ENCODE peak calls at places on chromosome 13, in five cellular contexts. One of them, this sample, is unnamed. For H3K4me1 and H3K79me2, the result is how much of the 10 kb centered on the place peaks cover.

GRCh38 chr13:45280751-45281634 is 60.0 kb downstream of the TPT1 start:
- DNase-seq in keratinocyte: peak
- DNase-seq in HepG2: peak
- DNase-seq in GM23248: peak
- DNase-seq in fibroblast of lung: peak
- DNase-seq in this sample: peak

GRCh38 chr13:42312817-42313431 is 41.0 kb downstream of the AKAP11 start:
- DNase-seq in keratinocyte: no peak
- DNase-seq in fibroblast of lung: no peak
- DNase-seq in GM23248: no peak
- DNase-seq in HepG2: no peak
- DNase-seq in this sample: no peak

GRCh38 chr13:45492538-45492937 is 27.8 kb downstream of the COG3 start:
- DNase-seq in HepG2: no peak
- DNase-seq in GM23248: no peak
- DNase-seq in keratinocyte: no peak
- DNase-seq in fibroblast of lung: peak
- DNase-seq in this sample: no peak

GRCh38 chr13:106274551-106275208 is 260.8 kb downstream of the EFNB2 start:
- DNase-seq in HepG2: no peak
- DNase-seq in GM23248: peak
- DNase-seq in fibroblast of lung: no peak
- DNase-seq in keratinocyte: no peak
- DNase-seq in this sample: no peak

GRCh38 chr13:39419866-39420265 is 183.1 kb downstream of the LHFPL6 start:
- DNase-seq in GM23248: no peak
- DNase-seq in fibroblast of lung: no peak
- DNase-seq in HepG2: no peak
- DNase-seq in keratinocyte: no peak
- DNase-seq in this sample: peak

GRCh38 chr13:112651750-112652511 is 37.9 kb upstream of the ATP11A start:
- DNase-seq in fibroblast of lung: no peak
- DNase-seq in HepG2: no peak
- DNase-seq in keratinocyte: no peak
- DNase-seq in GM23248: no peak
- DNase-seq in this sample: no peak

GRCh38 chr13:61350351-61350750 is 65.3 kb downstream of the PCDH20 start:
- DNase-seq in HepG2: no peak
- DNase-seq in fibroblast of lung: no peak
- DNase-seq in GM23248: no peak
- DNase-seq in keratinocyte: no peak
- DNase-seq in this sample: no peak

GRCh38 chr13:104106705-104107393 is 1040.6 kb upstream of the SLC10A2 start:
- DNase-seq in keratinocyte: no peak
- DNase-seq in fibroblast of lung: no peak
- DNase-seq in GM23248: no peak
- DNase-seq in HepG2: no peak
- DNase-seq in this sample: no peak

GRCh38 chr13:100977841-100978240 is 303.2 kb upstream of the TMTC4 start:
- DNase-seq in HepG2: no peak
- DNase-seq in fibroblast of lung: no peak
- DNase-seq in GM23248: no peak
- DNase-seq in keratinocyte: no peak
- DNase-seq in this sample: no peak

GRCh38 chr13:24165746-24166145 is 5.2 kb downstream of the SPATA13 start:
- DNase-seq in keratinocyte: no peak
- DNase-seq in GM23248: peak
- DNase-seq in HepG2: no peak
- DNase-seq in fibroblast of lung: peak
- DNase-seq in this sample: no peak

GRCh38 chr13:95955719-95956118 is 97.5 kb downstream of the UGGT2 start:
- DNase-seq in GM23248: no peak
- DNase-seq in HepG2: no peak
- DNase-seq in fibroblast of lung: no peak
- DNase-seq in keratinocyte: no peak
- DNase-seq in this sample: no peak

GRCh38 chr13:111621164-111621563 is 300.7 kb downstream of the TEX29 start:
- DNase-seq in fibroblast of lung: no peak
- DNase-seq in GM23248: no peak
- DNase-seq in keratinocyte: no peak
- DNase-seq in HepG2: no peak
- DNase-seq in this sample: no peak

GRCh38 chr13:30409911-30410704 is 12.2 kb upstream of the UBE2L5 start:
- DNase-seq in keratinocyte: no peak
- DNase-seq in fibroblast of lung: peak
- DNase-seq in HepG2: no peak
- DNase-seq in GM23248: peak
- DNase-seq in this sample: no peak

GRCh38 chr13:59702269-59702668 is 461.5 kb downstream of the DIAPH3 start:
- DNase-seq in keratinocyte: no peak
- DNase-seq in fibroblast of lung: no peak
- DNase-seq in HepG2: no peak
- DNase-seq in GM23248: no peak
- DNase-seq in this sample: no peak

GRCh38 chr13:49587311-49587847 is 2.0 kb upstream of the RCBTB1 start:
- DNase-seq in keratinocyte: no peak
- DNase-seq in GM23248: peak
- DNase-seq in fibroblast of lung: peak
- DNase-seq in HepG2: peak
- DNase-seq in this sample: no peak

GRCh38 chr13:104920091-104920490 is 1615.4 kb downstream of the EFNB2 start:
- DNase-seq in fibroblast of lung: no peak
- DNase-seq in HepG2: no peak
- DNase-seq in GM23248: no peak
- DNase-seq in keratinocyte: no peak
- DNase-seq in this sample: no peak

GRCh38 chr13:83845121-83845520 is 37.2 kb downstream of the SLITRK1 start:
- DNase-seq in fibroblast of lung: no peak
- DNase-seq in HepG2: no peak
- DNase-seq in GM23248: no peak
- DNase-seq in keratinocyte: no peak
- DNase-seq in this sample: no peak

DNA sequence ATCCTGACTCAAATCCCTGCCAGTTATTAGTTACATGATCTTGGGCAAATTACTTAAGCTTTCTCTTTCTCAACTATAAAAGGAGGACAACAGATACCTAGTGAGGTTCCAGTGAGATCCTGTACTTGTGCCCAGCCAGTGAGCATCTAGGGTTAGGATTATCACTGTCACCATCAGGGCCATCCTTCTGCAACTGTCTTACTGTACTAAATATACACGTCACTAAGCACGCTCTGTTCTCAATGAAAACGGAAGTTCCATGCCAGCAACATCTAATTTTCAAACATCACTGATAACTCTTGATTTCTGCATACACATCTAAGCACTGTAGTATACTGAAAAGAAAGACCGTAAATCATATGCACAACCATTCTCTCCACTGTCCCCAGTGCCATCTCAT is 70.0 kb downstream of the FOXO1 start:
- DNase-seq in GM23248: no peak
- DNase-seq in HepG2: no peak
- DNase-seq in keratinocyte: no peak
- DNase-seq in fibroblast of lung: no peak
- DNase-seq in this sample: no peak
- H3K4me1 ChIP-seq in GM23248: under half
- H3K4me1 ChIP-seq in HepG2: half or more
- H3K4me1 ChIP-seq in keratinocyte: under half
- H3K4me1 ChIP-seq in fibroblast of lung: under half
- H3K4me1 ChIP-seq in this sample: under half

GRCh38 chr13:35057858-35058257 is 115.8 kb downstream of the NBEA start:
- DNase-seq in fibroblast of lung: no peak
- DNase-seq in GM23248: no peak
- DNase-seq in keratinocyte: no peak
- DNase-seq in HepG2: no peak
- DNase-seq in this sample: no peak

GRCh38 chr13:35055705-35056104 is 113.6 kb downstream of the NBEA start:
- DNase-seq in fibroblast of lung: no peak
- DNase-seq in GM23248: no peak
- DNase-seq in keratinocyte: no peak
- DNase-seq in HepG2: no peak
- DNase-seq in this sample: no peak
- TF ChIP-seq EZH2 in fibroblast of lung: no peak
- TF ChIP-seq EZH2 in GM23248: no peak
- TF ChIP-seq EZH2 in keratinocyte: no peak
- TF ChIP-seq EZH2 in HepG2: no peak
- TF ChIP-seq EZH2 in this sample: no peak

DNA sequence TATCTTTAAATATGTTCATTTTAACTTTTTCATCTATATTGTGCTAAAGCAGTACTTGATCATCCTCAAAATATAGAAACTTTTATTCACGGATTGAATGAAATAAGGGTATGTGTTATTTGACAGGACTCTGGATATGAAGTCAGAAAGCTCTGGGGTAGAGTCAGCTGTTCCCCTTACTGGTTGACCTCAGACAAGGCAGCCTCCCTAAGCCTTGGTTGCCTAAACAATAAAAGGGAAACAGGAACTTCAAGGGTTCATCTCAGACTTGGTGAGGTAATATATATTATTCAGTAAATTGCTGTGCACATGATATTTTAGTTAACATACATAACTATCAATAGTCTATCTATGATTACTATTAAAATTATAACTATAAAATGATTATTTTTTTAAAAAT is 13.6 kb downstream of the POLR1D start:
- DNase-seq in GM23248: no peak
- DNase-seq in keratinocyte: no peak
- DNase-seq in HepG2: no peak
- DNase-seq in fibroblast of lung: no peak
- DNase-seq in this sample: no peak
- H3K79me2 ChIP-seq in GM23248: half or more
- H3K79me2 ChIP-seq in keratinocyte: under half
- H3K79me2 ChIP-seq in HepG2: under half
- H3K79me2 ChIP-seq in fibroblast of lung: under half
- H3K79me2 ChIP-seq in this sample: half or more

GRCh38 chr13:25207291-25207690 is 35.2 kb upstream of the AMER2 start:
- DNase-seq in GM23248: no peak
- DNase-seq in keratinocyte: no peak
- DNase-seq in HepG2: no peak
- DNase-seq in fibroblast of lung: no peak
- DNase-seq in this sample: no peak

GRCh38 chr13:25204843-25205242 is 32.8 kb upstream of the AMER2 start:
- DNase-seq in keratinocyte: no peak
- DNase-seq in fibroblast of lung: no peak
- DNase-seq in GM23248: no peak
- DNase-seq in HepG2: no peak
- DNase-seq in this sample: no peak

GRCh38 chr13:25200783-25201182 is 28.7 kb upstream of the AMER2 start:
- DNase-seq in HepG2: no peak
- DNase-seq in fibroblast of lung: no peak
- DNase-seq in GM23248: no peak
- DNase-seq in keratinocyte: no peak
- DNase-seq in this sample: no peak

GRCh38 chr13:25203256-25203794 is 31.2 kb upstream of the AMER2 start:
- DNase-seq in HepG2: no peak
- DNase-seq in fibroblast of lung: no peak
- DNase-seq in keratinocyte: no peak
- DNase-seq in GM23248: peak
- DNase-seq in this sample: no peak
- H3K4me1 ChIP-seq in HepG2: under half
- H3K4me1 ChIP-seq in fibroblast of lung: under half
- H3K4me1 ChIP-seq in keratinocyte: under half
- H3K4me1 ChIP-seq in GM23248: under half
- H3K4me1 ChIP-seq in this sample: under half

GRCh38 chr13:71867101-71867814 is at the start of gene DACH1:
- DNase-seq in HepG2: peak
- DNase-seq in fibroblast of lung: peak
- DNase-seq in GM23248: peak
- DNase-seq in keratinocyte: no peak
- DNase-seq in this sample: peak
- TF ChIP-seq EZH2 in HepG2: no peak
- TF ChIP-seq EZH2 in fibroblast of lung: no peak
- TF ChIP-seq EZH2 in GM23248: no peak
- TF ChIP-seq EZH2 in keratinocyte: peak
- TF ChIP-seq EZH2 in this sample: no peak